ENCODE peak calls at places on chromosomes 12 and 14, in six cellular contexts. K is ovary, E is cardiac muscle cell, L is SK-N-SH, X is heart right ventricle, T is PC-9. F is an unnamed sample.

GRCh38 chr12:19759229-19759628 is 319.9 kb downstream of the AEBP2 start:
- DNase-seq in K (no peak), E (peak; percentile 78), L (no peak), X (no peak), T (no peak), F (no peak)

GRCh38 chr14:51240804-51241380 is 845 bp downstream of the TMX1 start:
- DNase-seq in K (no peak), E (no peak), L (no peak), X (no peak), T (no peak), F (no peak)

GRCh38 chr12:5305861-5306545 is 125.9 kb upstream of the NTF3 start:
- DNase-seq in K (no peak), E (no peak), L (no peak), X (no peak), T (no peak), F (no peak)

GRCh38 chr12:87812030-87812429 is 217.2 kb downstream of the C12orf50 start:
- DNase-seq in K (no peak), E (no peak), L (no peak), X (no peak), T (no peak), F (no peak)

GRCh38 chr12:103102225-103102744 is 144.8 kb downstream of the ASCL1 start:
- DNase-seq in K (no peak), E (no peak), L (no peak), X (no peak), T (no peak), F (no peak)

GRCh38 chr12:95318071-95318545 is 100.5 kb downstream of the VEZT start:
- DNase-seq in K (no peak), E (peak; percentile 76), L (no peak), X (no peak), T (peak; percentile 97), F (no peak)

GRCh38 chr12:118357327-118358007 is 15.2 kb downstream of the TAOK3 start:
- DNase-seq in K (no peak), E (peak; percentile 78), L (peak; percentile 42), X (peak; percentile 74), T (no peak), F (no peak)

GRCh38 chr12:117141097-117141898 is 42.1 kb upstream of the TESC start:
- DNase-seq in K (no peak), E (no peak), L (no peak), X (no peak), T (no peak), F (no peak)

GRCh38 chr14:56482306-56482705 is 97.3 kb upstream of the TMEM260 start:
- DNase-seq in K (no peak), E (peak; percentile 46), L (no peak), X (no peak), T (no peak), F (no peak)

GRCh38 chr14:34049769-34050168 is 98.9 kb upstream of the EGLN3 start:
- DNase-seq in K (no peak), E (no peak), L (no peak), X (no peak), T (no peak), F (no peak)

GRCh38 chr12:46452061-46452615 is 79.6 kb upstream of the SLC38A2 start:
- DNase-seq in K (no peak), E (no peak), L (no peak), X (no peak), T (peak; percentile 40), F (no peak)

GRCh38 chr12:46451276-46452021 is 78.9 kb upstream of the SLC38A2 start:
- DNase-seq in K (no peak), E (no peak), L (no peak), X (no peak), T (no peak), F (no peak)

GRCh38 chr12:46449161-46449715 is 76.7 kb upstream of the SLC38A2 start:
- DNase-seq in K (no peak), E (no peak), L (no peak), X (no peak), T (no peak), F (no peak)

GRCh38 chr12:46450279-46450748 is 77.7 kb upstream of the SLC38A2 start:
- DNase-seq in K (peak; percentile 62), E (peak; percentile 52), L (no peak), X (peak; percentile 67), T (no peak), F (peak; percentile 62)

DNA sequence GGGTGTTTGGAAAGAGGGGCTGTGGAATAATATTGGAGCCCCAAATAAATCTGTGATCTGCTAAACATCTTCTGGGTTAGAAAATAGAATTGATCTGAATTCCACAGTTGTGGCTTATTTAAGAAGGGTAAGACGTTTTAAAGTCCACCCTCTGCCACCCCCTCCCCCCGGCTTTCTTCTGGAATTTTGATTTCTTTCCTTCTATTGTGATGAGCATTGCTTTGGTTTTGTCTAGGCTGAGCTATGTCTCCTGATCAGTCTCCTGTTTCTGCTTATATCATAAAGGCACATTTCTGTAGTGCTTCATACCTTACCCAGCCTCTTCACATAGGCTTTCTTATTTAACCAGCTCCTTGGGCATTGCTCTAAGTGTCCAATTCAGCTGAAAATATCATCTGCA is 77.3 kb upstream of the SLC38A2 start:
- DNase-seq in K (no peak), E (no peak), L (no peak), X (no peak), T (no peak), F (no peak)
- H3K4me1 ChIP-seq in K (peaks cover 11% of the 10 kb centered on the region), E (peaks cover 38% of the 10 kb centered on the region), L (peaks cover 19% of the 10 kb centered on the region), X (peaks cover 9% of the 10 kb centered on the region), T (peaks cover 37% of the 10 kb centered on the region), F (peaks cover 25% of the 10 kb centered on the region)

GRCh38 chr12:69779928-69780327 is 41.3 kb downstream of the RAB3IP start:
- DNase-seq in K (no peak), E (peak; percentile 64), L (peak; percentile 28), X (no peak), T (no peak), F (no peak)
- TF ChIP-seq CTCF in K (no peak), E (peak; percentile 76), L (peak; percentile 44), X (no peak), T (no peak), F (no peak)

DNA sequence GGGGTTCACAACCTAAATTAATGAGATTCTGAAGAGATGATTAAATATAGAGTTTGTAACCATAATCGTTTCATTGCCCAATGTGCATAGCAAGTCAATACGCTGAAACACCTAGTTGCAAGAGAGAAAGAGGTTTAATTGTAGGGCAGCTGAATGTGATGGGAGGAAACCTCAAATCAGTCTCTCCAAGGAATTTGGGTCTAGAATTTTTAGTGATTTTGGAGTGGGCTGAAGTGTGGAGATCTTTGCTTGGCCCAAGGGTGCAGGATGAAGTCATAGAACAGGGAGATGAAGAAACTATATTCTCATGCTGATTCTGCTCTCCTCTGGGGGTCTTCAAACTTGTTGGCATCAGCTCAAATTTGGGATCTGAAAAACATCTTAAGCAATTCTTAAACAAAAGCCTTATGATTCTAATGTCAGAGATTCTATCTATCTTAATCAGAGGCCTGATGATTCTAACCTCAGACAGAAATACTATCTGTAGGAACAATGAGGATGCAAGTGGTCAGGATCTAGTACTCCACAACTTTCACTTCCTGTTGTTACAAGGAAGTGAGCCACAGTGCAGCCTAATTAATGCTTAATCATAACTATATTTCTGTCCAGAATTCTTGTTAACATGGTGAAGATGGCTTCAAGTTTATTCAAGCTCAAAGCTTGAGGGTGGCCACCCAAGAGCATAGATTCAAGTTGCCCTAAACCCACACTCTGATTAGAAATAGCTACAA is 80.2 kb upstream of the FUT8 start:
- DNase-seq in K (no peak), E (no peak), L (no peak), X (no peak), T (peak; percentile 59), F (no peak)
- H3K4me1 ChIP-seq in K (peaks cover 7% of the 10 kb centered on the region), E (peaks cover 28% of the 10 kb centered on the region), L (peaks cover 7% of the 10 kb centered on the region), X (no peaks in the 10 kb centered on the region), T (peaks cover 58% of the 10 kb centered on the region), F (no peaks in the 10 kb centered on the region)

GRCh38 chr12:120437735-120438494 is at the start of gene COX6A1:
- DNase-seq in K (peak; percentile 91), E (peak; percentile 98), L (peak; percentile 93), X (peak; percentile 96), T (peak; percentile 97), F (peak; percentile 81)
- TF ChIP-seq CTCF in K (no peak), E (no peak), L (no peak), X (no peak), T (no peak), F (no peak)

GRCh38 chr12:47804177-47804576 is 15.5 kb downstream of the HDAC7 start:
- DNase-seq in K (no peak), E (no peak), L (no peak), X (peak; percentile 58), T (no peak), F (no peak)
- H3K4me1 ChIP-seq in K (peaks cover 43% of the 10 kb centered on the region), E (peaks cover 42% of the 10 kb centered on the region), L (peaks cover 37% of the 10 kb centered on the region), X (peaks cover 72% of the 10 kb centered on the region), T (no peaks in the 10 kb centered on the region), F (peaks cover 86% of the 10 kb centered on the region)

DNA sequence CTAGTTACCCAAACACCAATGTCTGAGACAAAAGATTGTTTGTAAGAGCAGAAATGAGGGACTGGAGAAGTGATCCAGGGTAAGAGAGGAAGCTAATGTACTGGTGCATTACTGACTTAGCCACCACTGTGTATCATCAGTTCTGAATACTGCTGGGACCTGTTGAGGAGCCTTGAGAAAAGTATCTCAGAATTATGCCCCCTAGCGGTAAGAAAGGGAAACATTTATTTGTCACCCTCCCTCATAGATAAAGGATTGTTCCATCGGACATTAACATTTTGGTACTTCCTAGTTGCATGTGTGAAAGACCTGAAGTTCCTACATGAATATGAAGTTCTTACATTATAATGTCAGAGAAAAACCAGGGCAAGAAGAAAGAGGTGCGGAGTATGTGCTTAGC is 612.5 kb downstream of the FSCB start:
- DNase-seq in K (no peak), E (peak; percentile 18), L (peak; percentile 0), X (no peak), T (no peak), F (no peak)
- TF ChIP-seq CTCF in K (no peak), E (peak; percentile 42), L (peak; percentile 55), X (no peak), T (peak; percentile 72), F (no peak)

DNA sequence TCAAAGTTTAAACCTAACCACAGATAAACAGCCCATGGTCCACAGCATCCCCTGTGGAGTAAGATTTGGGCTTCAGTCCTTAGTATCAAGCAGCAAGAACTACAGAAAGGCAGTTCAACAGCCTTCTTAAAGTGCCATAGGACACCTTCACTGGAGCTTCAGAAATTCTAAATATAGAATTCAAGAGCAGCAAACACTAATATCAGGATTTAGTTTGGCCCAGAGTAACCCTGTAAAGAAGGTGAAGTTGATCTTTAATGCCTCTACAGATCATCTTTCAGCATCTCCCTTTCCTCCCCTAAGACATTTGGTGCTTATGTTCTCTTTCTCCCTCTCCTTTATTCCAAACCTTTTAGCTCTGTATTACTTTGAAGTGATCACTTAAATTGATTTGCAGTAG is 59.5 kb upstream of the ARHGAP5 start:
- DNase-seq in K (no peak), E (peak; percentile 22), L (no peak), X (no peak), T (no peak), F (no peak)
- H3K4me1 ChIP-seq in K (no peaks in the 10 kb centered on the region), E (peaks cover 19% of the 10 kb centered on the region), L (no peaks in the 10 kb centered on the region), X (peaks cover 3% of the 10 kb centered on the region), T (peaks cover 13% of the 10 kb centered on the region), F (peaks cover 12% of the 10 kb centered on the region)

DNA sequence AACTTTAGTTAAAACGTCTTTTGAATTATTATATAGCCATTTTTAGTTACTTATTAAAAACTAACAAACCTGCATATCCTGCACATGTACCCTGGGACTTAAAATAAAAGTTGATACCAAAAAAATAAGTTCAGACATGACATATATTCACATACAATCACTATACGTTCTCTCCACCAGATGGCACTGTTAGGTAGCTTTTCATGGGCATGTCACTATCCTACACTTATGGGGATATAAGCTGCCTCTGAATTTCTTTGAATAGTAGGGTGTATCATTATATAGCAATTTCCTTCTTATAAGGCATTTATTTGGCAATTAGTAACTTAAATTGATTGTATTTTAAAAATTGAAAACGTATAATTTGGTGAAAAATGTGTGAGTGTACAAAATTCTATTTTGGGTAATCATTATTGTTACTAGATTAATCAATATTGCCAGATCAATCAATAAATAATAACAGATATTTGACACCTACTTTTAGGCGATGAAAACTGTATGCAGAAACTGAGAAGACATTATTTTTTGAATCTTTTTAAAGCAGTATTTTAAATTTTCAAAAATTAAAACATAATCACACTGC is 31.8 kb upstream of the OR10A7 start:
- DNase-seq in K (no peak), E (peak; percentile 87), L (peak; percentile 39), X (peak; percentile 49), T (peak; percentile 62), F (no peak)
- TF ChIP-seq CTCF in K (peak; percentile 31), E (peak; percentile 67), L (peak; percentile 85), X (peak; percentile 75), T (peak; percentile 86), F (peak; percentile 51)

F was measured in thoracic aorta.